ENCODE peak calls at places on chromosomes 4 and X, in ten cellular contexts. M, N, O, R, V, W, H, G, L and X are unnamed samples.

GRCh38 chr4:71268156-71268555 is 70.7 kb upstream of the SLC4A4 start:
- DNase-seq in M (no peak), N (no peak), O (no peak), R (no peak), V (no peak), W (peak; percentile 57), H (no peak), G (no peak), L (no peak), X (no peak)

GRCh38 chr4:76420311-76420710 is 630 bp downstream of the CCDC158 start:
- DNase-seq in M (no peak), N (no peak), O (no peak), R (no peak), V (no peak), W (no peak), H (no peak), G (no peak), L (no peak), X (no peak)

GRCh38 chr4:98148856-98149255 is 5.6 kb upstream of the STPG2 start:
- DNase-seq in M (no peak), N (no peak), O (no peak), R (no peak), V (no peak), W (peak; percentile 1), H (no peak), G (no peak), L (no peak), X (no peak)

GRCh38 chr4:119735136-119735770 is 106.6 kb upstream of the PDE5A start:
- DNase-seq in M (no peak), N (no peak), O (no peak), R (no peak), V (peak; percentile 59), W (peak; percentile 90), H (no peak), G (no peak), L (peak; percentile 51), X (no peak)

GRCh38 chr4:172018358-172018757 is 205.2 kb downstream of the GALNTL6 start:
- DNase-seq in M (no peak), N (no peak), O (no peak), R (no peak), V (no peak), W (no peak), H (no peak), G (no peak), L (peak; percentile 34), X (no peak)

GRCh38 chrX:149939271-149940014 is 1.2 kb upstream of the EOLA2 start:
- DNase-seq in M (peak; percentile 96), N (peak; percentile 56), O (peak; percentile 95), R (peak; percentile 92), V (peak; percentile 97), W (peak; percentile 90), H (peak; percentile 90), G (peak; percentile 95), L (peak; percentile 73), X (peak; percentile 94)

GRCh38 chr4:60657802-60658201 is 542.3 kb upstream of the ADGRL3 start:
- DNase-seq in M (no peak), N (no peak), O (no peak), R (no peak), V (peak; percentile 6), W (peak; percentile 13), H (no peak), G (no peak), L (no peak), X (no peak)

GRCh38 chr4:85967872-85968271 is 392.0 kb downstream of the MAPK10 start:
- DNase-seq in M (no peak), N (no peak), O (no peak), R (no peak), V (peak; percentile 50), W (no peak), H (no peak), G (no peak), L (no peak), X (no peak)

GRCh38 chr4:155376387-155377268 is at the start of gene MAP9:
- DNase-seq in M (peak; percentile 93), N (peak; percentile 52), O (peak; percentile 94), R (peak; percentile 94), V (peak; percentile 96), W (peak; percentile 91), H (peak; percentile 99), G (peak; percentile 83), L (peak; percentile 91), X (peak; percentile 73)

GRCh38 chr4:186204103-186204559 is 12.8 kb downstream of the CYP4V2 start:
- DNase-seq in M (peak; percentile 67), N (peak; percentile 27), O (no peak), R (no peak), V (peak; percentile 87), W (no peak), H (no peak), G (no peak), L (peak; percentile 22), X (no peak)

GRCh38 chr4:132587626-132588025 is 561.5 kb upstream of the PCDH10 start:
- DNase-seq in M (no peak), N (no peak), O (no peak), R (no peak), V (peak; percentile 38), W (peak; percentile 55), H (no peak), G (no peak), L (peak; percentile 47), X (no peak)

GRCh38 chrX:154748712-154749339 is 2.1 kb downstream of the GAB3 start:
- DNase-seq in M (no peak), N (no peak), O (peak; percentile 46), R (no peak), V (peak; percentile 66), W (peak; percentile 67), H (no peak), G (peak; percentile 21), L (peak; percentile 30), X (peak; percentile 36)

GRCh38 chr4:7650606-7651400 is 216.1 kb upstream of the PSAPL1 start:
- DNase-seq in M (no peak), N (no peak), O (no peak), R (no peak), V (no peak), W (peak; percentile 73), H (peak; percentile 85), G (peak; percentile 43), L (peak; percentile 69), X (no peak)

GRCh38 chr4:86653237-86653865 is 59.2 kb downstream of the PTPN13 start:
- DNase-seq in M (no peak), N (no peak), O (no peak), R (no peak), V (no peak), W (peak; percentile 47), H (no peak), G (no peak), L (no peak), X (peak; percentile 22)

GRCh38 chrX:120677017-120677652 is 47.3 kb upstream of the C1GALT1C1 start:
- DNase-seq in M (no peak), N (no peak), O (no peak), R (no peak), V (no peak), W (no peak), H (no peak), G (no peak), L (no peak), X (no peak)

GRCh38 chr4:54067163-54067562 is 2.8 kb upstream of the CHIC2 start:
- DNase-seq in M (no peak), N (no peak), O (peak; percentile 60), R (no peak), V (peak; percentile 93), W (peak; percentile 86), H (no peak), G (peak; percentile 24), L (peak; percentile 97), X (peak; percentile 86)

GRCh38 chr4:114813961-114814360 is 215.4 kb downstream of the UGT8 start:
- DNase-seq in M (no peak), N (no peak), O (no peak), R (no peak), V (no peak), W (no peak), H (no peak), G (no peak), L (no peak), X (no peak)

GRCh38 chr4:86916392-86916791 is 18.4 kb upstream of the AFF1 start:
- DNase-seq in M (no peak), N (no peak), O (no peak), R (no peak), V (no peak), W (no peak), H (no peak), G (no peak), L (no peak), X (no peak)

GRCh38 chrX:20362268-20363002 is 95.7 kb upstream of the RPS6KA3 start:
- DNase-seq in M (no peak), N (no peak), O (no peak), R (no peak), V (peak; percentile 73), W (peak; percentile 56), H (no peak), G (no peak), L (peak; percentile 29), X (no peak)

GRCh38 chr4:38872620-38873019 is 5.0 kb downstream of the FAM114A1 start:
- DNase-seq in M (no peak), N (no peak), O (peak; percentile 36), R (no peak), V (peak; percentile 23), W (peak; percentile 76), H (no peak), G (no peak), L (no peak), X (peak; percentile 68)

GRCh38 chrX:12701625-12702024 is 89.6 kb upstream of the PRPS2 start:
- DNase-seq in M (no peak), N (no peak), O (peak; percentile 42), R (peak; percentile 36), V (peak; percentile 77), W (peak; percentile 63), H (peak; percentile 53), G (no peak), L (peak; percentile 60), X (peak; percentile 38)

GRCh38 chr4:26325191-26325590 is 4.4 kb downstream of the RBPJ start:
- DNase-seq in M (no peak), N (no peak), O (no peak), R (no peak), V (peak; percentile 47), W (peak; percentile 76), H (no peak), G (no peak), L (peak; percentile 51), X (no peak)

GRCh38 chr4:95255396-95256107 is 293.2 kb downstream of the UNC5C start:
- DNase-seq in M (no peak), N (no peak), O (no peak), R (no peak), V (peak; percentile 78), W (no peak), H (no peak), G (no peak), L (peak; percentile 71), X (no peak)

GRCh38 chr4:102600689-102601088 is 99.5 kb downstream of the NFKB1 start:
- DNase-seq in M (no peak), N (no peak), O (no peak), R (no peak), V (no peak), W (no peak), H (no peak), G (no peak), L (no peak), X (no peak)